ENCODE peak calls at places on chromosome 6, in nine cellular contexts. W is endothelial cell; L is OCI-LY7; V is activated CD8-positive, alpha-beta memory T cell treated with anti-CD3 and anti-CD28 coated beads, Interleukin-2, amount 50 U/mL, for 4 hours; O is NCI-H524; Y is heart left ventricle; T is HFF-Myc; X is upper lobe of right lung; G is stimulated activated naive CD8-positive, alpha-beta T cell treated with anti-CD3 and anti-CD28 coated beads, Interleukin-15, Interleukin-2, amounts not matched to agents 100 U/mL and 50 U/mL, for 24 hours. A is an unnamed sample.

GRCh38 chr6:148868314-148868713 is 121.5 kb downstream of the UST start:
- DNase-seq in X (no peak), V (no peak), T (no peak), L (no peak), G (no peak), O (no peak), W (no peak), Y (no peak), A (no peak)

GRCh38 chr6:151179321-151179720 is 60.4 kb upstream of the AKAP12 start:
- DNase-seq in L (no peak), W (no peak), O (no peak), X (no peak), G (no peak), Y (no peak), V (no peak), T (peak; percentile 20), A (no peak)

GRCh38 chr6:31878761-31879542 is at the start of gene SLC44A4:
- DNase-seq in V (no peak), X (peak; percentile 69), O (no peak), L (no peak), G (no peak), Y (no peak), T (no peak), W (no peak), A (no peak)

GRCh38 chr6:13445005-13445743 is 42.2 kb downstream of the GFOD1 start:
- DNase-seq in X (no peak), G (peak; percentile 40), Y (peak; percentile 74), T (no peak), V (no peak), W (no peak), L (no peak), O (peak; percentile 97), A (no peak)

GRCh38 chr6:15089569-15090144 is 156.2 kb upstream of the JARID2 start:
- DNase-seq in G (no peak), Y (no peak), O (no peak), T (no peak), V (no peak), L (no peak), X (peak; percentile 70), W (no peak), A (peak; percentile 88)

GRCh38 chr6:147207851-147208754 is 3.9 kb downstream of the STXBP5 start:
- DNase-seq in W (no peak), G (no peak), L (no peak), Y (no peak), T (no peak), X (no peak), O (no peak), V (no peak), A (no peak)

GRCh38 chr6:46099952-46100351 is 29.8 kb upstream of the ENPP4 start:
- DNase-seq in L (no peak), W (no peak), G (no peak), T (no peak), X (no peak), Y (no peak), V (no peak), O (no peak), A (no peak)

GRCh38 chr6:16805190-16805860 is 44.1 kb upstream of the ATXN1 start:
- DNase-seq in T (no peak), O (peak; percentile 38), X (no peak), G (no peak), Y (no peak), V (no peak), L (no peak), W (no peak), A (no peak)

GRCh38 chr6:109024784-109025183 is 69.9 kb downstream of the SESN1 start:
- DNase-seq in W (no peak), V (no peak), L (no peak), G (no peak), T (no peak), X (no peak), O (peak; percentile 19), Y (no peak), A (no peak)

GRCh38 chr6:12719017-12719416 is 2.5 kb downstream of the PHACTR1 start:
- DNase-seq in T (no peak), Y (no peak), G (no peak), V (no peak), O (no peak), X (no peak), W (no peak), L (no peak), A (no peak)

GRCh38 chr6:31729515-31729978 is 448 bp upstream of the DDAH2 start:
- DNase-seq in V (peak; percentile 82), G (peak; percentile 85), X (peak; percentile 95), W (peak; percentile 72), L (peak; percentile 85), Y (peak; percentile 94), T (no peak), O (peak; percentile 88), A (peak; percentile 96)

GRCh38 chr6:39961178-39961577 is 26.9 kb upstream of the MOCS1 start:
- DNase-seq in W (no peak), Y (peak; percentile 53), O (no peak), V (no peak), G (no peak), X (no peak), T (no peak), L (no peak), A (no peak)

GRCh38 chr6:137237413-137238170 is 18.4 kb upstream of the IFNGR1 start:
- DNase-seq in O (no peak), W (no peak), X (no peak), T (no peak), Y (no peak), G (no peak), V (no peak), L (no peak), A (no peak)

GRCh38 chr6:151679081-151679480 is 128.4 kb upstream of the ESR1 start:
- DNase-seq in Y (peak; percentile 57), L (no peak), X (no peak), O (no peak), W (no peak), V (no peak), T (peak; percentile 91), G (peak; percentile 39), A (peak; percentile 79)

GRCh38 chr6:30857537-30857936 is 26.8 kb upstream of the DDR1 start:
- DNase-seq in L (no peak), G (no peak), X (no peak), O (no peak), W (no peak), Y (no peak), T (no peak), V (no peak), A (no peak)

GRCh38 chr6:43687079-43687436 is 533 bp downstream of the MRPS18A start:
- DNase-seq in Y (no peak), O (no peak), W (no peak), V (no peak), X (no peak), T (no peak), G (peak; percentile 17), L (no peak), A (no peak)

GRCh38 chr6:149140137-149140909 is 177.2 kb upstream of the TAB2 start:
- DNase-seq in W (no peak), X (no peak), O (no peak), V (peak; percentile 36), L (no peak), T (no peak), G (peak; percentile 71), Y (no peak), A (no peak)

GRCh38 chr6:106324726-106325335 is 729 bp downstream of the ATG5 start:
- DNase-seq in G (no peak), O (peak; percentile 5), V (no peak), T (no peak), X (no peak), L (peak; percentile 7), W (no peak), Y (no peak), A (no peak)

GRCh38 chr6:129969064-129969463 is 49.3 kb upstream of the L3MBTL3 start:
- DNase-seq in V (no peak), Y (no peak), X (no peak), G (no peak), O (no peak), T (no peak), L (no peak), W (no peak), A (no peak)

GRCh38 chr6:36917541-36918193 is 31.9 kb downstream of the C6orf89 start:
- DNase-seq in X (peak; percentile 68), G (no peak), V (no peak), W (no peak), Y (peak; percentile 51), T (no peak), L (no peak), O (no peak), A (no peak)

GRCh38 chr6:111361648-111362047 is 121.4 kb downstream of the REV3L start:
- DNase-seq in G (no peak), W (peak; percentile 57), V (no peak), O (peak; percentile 44), Y (no peak), L (peak; percentile 4), T (peak; percentile 2), X (no peak), A (no peak)

GRCh38 chr6:89944826-89945407 is 50.6 kb downstream of the GJA10 start:
- DNase-seq in G (peak; percentile 1), O (peak; percentile 18), X (no peak), W (no peak), Y (no peak), T (no peak), L (peak; percentile 27), V (no peak), A (no peak)

GRCh38 chr6:143260857-143261256 is 189.6 kb downstream of the ADAT2 start:
- DNase-seq in O (no peak), W (no peak), G (no peak), X (no peak), L (no peak), Y (no peak), T (no peak), V (no peak), A (no peak)

GRCh38 chr6:128630213-128630612 is 109.8 kb upstream of the PTPRK start:
- DNase-seq in X (no peak), G (no peak), L (no peak), T (no peak), O (no peak), Y (no peak), V (no peak), W (no peak), A (no peak)

GRCh38 chr6:111691345-111692225 is 85.9 kb upstream of the TRAF3IP2 start:
- DNase-seq in G (no peak), V (no peak), W (no peak), L (no peak), O (peak; percentile 95), Y (no peak), X (no peak), T (peak; percentile 66), A (no peak)

GRCh38 chr6:155125916-155126315 is 130.8 kb downstream of the TIAM2 start:
- DNase-seq in L (no peak), G (no peak), O (no peak), T (peak; percentile 90), Y (no peak), V (no peak), X (no peak), W (no peak), A (no peak)

GRCh38 chr6:52953911-52954839 is 40.9 kb downstream of the GSTA4 start:
- DNase-seq in L (no peak), G (no peak), W (no peak), X (no peak), O (no peak), T (no peak), Y (no peak), V (no peak), A (no peak)

GRCh38 chr6:170439366-170440351 is 113.4 kb downstream of the PSMB1 start:
- DNase-seq in T (no peak), L (no peak), V (no peak), Y (no peak), W (no peak), G (no peak), X (peak; percentile 54), O (peak; percentile 47), A (peak; percentile 70)

GRCh38 chr6:63663147-63663877 is 27.7 kb downstream of the PHF3 start:
- DNase-seq in X (no peak), V (no peak), O (no peak), W (no peak), L (no peak), G (no peak), T (no peak), Y (no peak), A (no peak)

GRCh38 chr6:33290459-33290858 is 1.1 kb downstream of the PFDN6 start:
- DNase-seq in V (no peak), Y (no peak), W (no peak), G (no peak), O (no peak), T (no peak), X (no peak), L (no peak), A (no peak)

GRCh38 chr6:14880717-14881116 is 365.2 kb upstream of the JARID2 start:
- DNase-seq in L (no peak), G (no peak), O (no peak), Y (no peak), V (no peak), W (peak; percentile 12), T (no peak), X (no peak), A (no peak)